ENCODE peak calls at places on chromosomes 12 and 14, in five cellular contexts. Y is stomach, Q is SK-N-SH, X is transverse colon, A is K562. R is an unnamed sample. For H3K4me1, the result is how much of the 10 kb centered on the place peaks cover.

GRCh38 chr12:106245767-106246166 is 2.1 kb downstream of the CKAP4 start:
- DNase-seq in Y (peak), X (peak), Q (no peak), A (no peak), R (peak)

GRCh38 chr14:65594153-65594881 is 181.8 kb downstream of the FUT8 start:
- DNase-seq in X (peak), Q (no peak), A (no peak), Y (peak), R (no peak)

GRCh38 chr14:104108570-104109060 is 23.1 kb downstream of the ASPG start:
- DNase-seq in Y (peak), Q (peak), A (no peak), X (peak), R (peak)

GRCh38 chr12:57735952-57736742 is 2.4 kb downstream of the AGAP2 start:
- DNase-seq in Q (peak), A (peak), Y (no peak), X (no peak), R (no peak)

GRCh38 chr12:20370841-20371240 is 2.5 kb downstream of the PDE3A start:
- DNase-seq in Q (no peak), A (no peak), X (no peak), Y (no peak), R (no peak)

GRCh38 chr12:62006076-62006732 is 254.0 kb upstream of the USP15 start:
- DNase-seq in Y (no peak), Q (peak), X (no peak), A (peak), R (no peak)

GRCh38 chr12:89135976-89136634 is 216.2 kb downstream of the DUSP6 start:
- DNase-seq in X (no peak), Q (no peak), A (no peak), Y (no peak), R (no peak)

GRCh38 chr12:30970559-30971202 is 44.1 kb downstream of the TSPAN11 start:
- DNase-seq in X (no peak), A (no peak), Q (peak), Y (no peak), R (no peak)

GRCh38 chr12:11753151-11753501 is 103.7 kb downstream of the ETV6 start:
- DNase-seq in Y (no peak), Q (no peak), A (no peak), X (peak), R (no peak)

GRCh38 chr14:93759781-93760307 is 28.4 kb downstream of the PRIMA1 start:
- DNase-seq in Q (peak), X (peak), Y (no peak), A (no peak), R (no peak)

GRCh38 chr12:26293612-26294011 is 98.2 kb downstream of the SSPN start:
- DNase-seq in Y (no peak), A (no peak), X (no peak), Q (no peak), R (no peak)

GRCh38 chr12:76312314-76312713 is 35.9 kb downstream of the BBS10 start:
- DNase-seq in Y (no peak), X (no peak), Q (no peak), A (no peak), R (no peak)

GRCh38 chr14:100142073-100143040 is 17.1 kb downstream of the DEGS2 start:
- DNase-seq in A (peak), X (peak), Q (peak), Y (peak), R (no peak)

GRCh38 chr14:71148627-71149026 is 241.4 kb downstream of the PCNX1 start:
- DNase-seq in A (no peak), Y (no peak), Q (no peak), X (no peak), R (no peak)

GRCh38 chr12:58443981-58444371 is 476.3 kb downstream of the LRIG3 start:
- DNase-seq in Q (no peak), A (no peak), X (peak), Y (no peak), R (no peak)

GRCh38 chr12:109085590-109085989 is 7.7 kb downstream of the ALKBH2 start:
- DNase-seq in Y (no peak), X (no peak), Q (no peak), A (no peak), R (no peak)

GRCh38 chr14:33794791-33795300 is 156.0 kb downstream of the EGLN3 start:
- DNase-seq in Y (no peak), X (no peak), A (no peak), Q (no peak), R (no peak)

GRCh38 chr12:22624573-22624907 is 431 bp upstream of the ETNK1 start:
- DNase-seq in Q (no peak), Y (no peak), X (no peak), A (no peak), R (no peak)

GRCh38 chr14:105494606-105494929 is 3.5 kb downstream of the TEDC1 start:
- DNase-seq in Q (no peak), Y (no peak), A (no peak), X (no peak), R (no peak)

GRCh38 chr14:105497671-105498429 is 6.8 kb downstream of the TEDC1 start:
- DNase-seq in A (no peak), Y (no peak), X (no peak), Q (no peak), R (peak)

GRCh38 chr14:105496831-105497591 is 6.0 kb downstream of the TEDC1 start:
- DNase-seq in A (no peak), Q (no peak), X (no peak), Y (no peak), R (peak)

GRCh38 chr14:105495101-105495989 is 4.3 kb downstream of the TEDC1 start:
- DNase-seq in Y (no peak), X (no peak), Q (no peak), A (no peak), R (peak)

DNA sequence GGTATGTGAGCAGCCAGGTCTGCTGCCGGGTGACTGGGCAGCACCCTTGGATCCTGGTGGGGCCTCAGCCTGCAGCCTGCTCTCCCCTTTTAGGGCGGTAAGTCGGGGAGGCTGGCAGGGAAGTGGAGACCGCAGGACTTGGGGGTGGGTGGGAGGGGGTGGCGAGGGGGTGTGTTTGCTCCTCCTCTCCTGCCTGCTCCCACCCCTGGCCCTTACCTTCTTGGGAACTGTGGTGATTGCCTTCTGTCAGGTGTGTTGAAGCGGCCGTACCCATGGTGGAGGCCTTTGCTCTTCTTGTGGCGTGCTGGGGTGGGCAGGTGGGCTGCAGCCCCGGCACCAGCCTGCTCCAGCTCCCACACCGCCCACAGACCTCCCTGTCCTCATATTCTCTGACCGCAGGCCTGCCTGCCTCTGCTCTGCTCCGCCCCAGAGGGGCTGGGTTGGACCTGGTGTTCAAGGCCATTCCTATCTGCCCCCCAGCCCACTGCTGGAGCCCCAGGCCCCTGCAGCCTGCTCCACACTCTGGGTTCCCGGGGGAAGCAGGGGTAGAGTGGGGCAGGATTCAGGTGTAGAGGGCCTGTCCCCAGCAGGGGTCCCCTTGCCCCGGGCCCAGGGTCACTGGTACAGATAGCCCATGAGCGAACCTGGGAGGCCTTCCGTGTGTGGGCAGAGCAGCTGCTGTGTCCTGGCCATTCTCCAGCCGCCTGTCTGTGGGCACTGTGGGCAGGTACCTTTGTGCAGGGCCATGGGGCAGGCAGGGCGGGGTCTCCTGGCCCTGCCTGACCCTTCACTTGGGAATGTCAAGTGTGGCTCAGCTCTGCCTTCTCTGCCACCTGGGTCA is 5.2 kb downstream of the TEDC1 start:
- DNase-seq in X (no peak), Q (no peak), A (no peak), Y (no peak), R (peak)
- TF ChIP-seq EP300 in X (no peak), Q (no peak), A (no peak), Y (no peak), R (no peak)

GRCh38 chr12:6761849-6762248 is 4.3 kb upstream of the PTMS start:
- DNase-seq in Y (no peak), A (no peak), X (no peak), Q (no peak), R (no peak)

GRCh38 chr12:6763380-6763779 is 2.8 kb upstream of the PTMS start:
- DNase-seq in Q (no peak), X (no peak), Y (no peak), A (no peak), R (no peak)

GRCh38 chr12:6765634-6766581 is at the start of gene PTMS:
- DNase-seq in Q (peak), X (peak), A (peak), Y (peak), R (peak)

GRCh38 chr12:6765048-6765633 is 1.0 kb upstream of the PTMS start:
- DNase-seq in X (no peak), Q (no peak), Y (no peak), A (peak), R (no peak)

GRCh38 chr12:6764011-6764828 is 1.9 kb upstream of the PTMS start:
- DNase-seq in A (peak), Y (peak), X (peak), Q (peak), R (peak)
- TF ChIP-seq POLR2AphosphoS5 in A (no peak), Y (peak), X (no peak), Q (peak), R (no peak)

GRCh38 chr14:61752626-61753025 is 9.6 kb upstream of the SNAPC1 start:
- DNase-seq in Q (no peak), Y (no peak), A (no peak), X (no peak), R (no peak)
- H3K4me1 ChIP-seq in Q (under half), Y (under half), A (under half), X (under half), R (under half)

GRCh38 chr12:52432559-52433207 is 1.5 kb downstream of the KRT75 start:
- DNase-seq in Y (no peak), A (no peak), Q (no peak), X (no peak), R (no peak)
- TF ChIP-seq EP300 in Y (no peak), A (no peak), Q (no peak), X (no peak), R (no peak)

DNA sequence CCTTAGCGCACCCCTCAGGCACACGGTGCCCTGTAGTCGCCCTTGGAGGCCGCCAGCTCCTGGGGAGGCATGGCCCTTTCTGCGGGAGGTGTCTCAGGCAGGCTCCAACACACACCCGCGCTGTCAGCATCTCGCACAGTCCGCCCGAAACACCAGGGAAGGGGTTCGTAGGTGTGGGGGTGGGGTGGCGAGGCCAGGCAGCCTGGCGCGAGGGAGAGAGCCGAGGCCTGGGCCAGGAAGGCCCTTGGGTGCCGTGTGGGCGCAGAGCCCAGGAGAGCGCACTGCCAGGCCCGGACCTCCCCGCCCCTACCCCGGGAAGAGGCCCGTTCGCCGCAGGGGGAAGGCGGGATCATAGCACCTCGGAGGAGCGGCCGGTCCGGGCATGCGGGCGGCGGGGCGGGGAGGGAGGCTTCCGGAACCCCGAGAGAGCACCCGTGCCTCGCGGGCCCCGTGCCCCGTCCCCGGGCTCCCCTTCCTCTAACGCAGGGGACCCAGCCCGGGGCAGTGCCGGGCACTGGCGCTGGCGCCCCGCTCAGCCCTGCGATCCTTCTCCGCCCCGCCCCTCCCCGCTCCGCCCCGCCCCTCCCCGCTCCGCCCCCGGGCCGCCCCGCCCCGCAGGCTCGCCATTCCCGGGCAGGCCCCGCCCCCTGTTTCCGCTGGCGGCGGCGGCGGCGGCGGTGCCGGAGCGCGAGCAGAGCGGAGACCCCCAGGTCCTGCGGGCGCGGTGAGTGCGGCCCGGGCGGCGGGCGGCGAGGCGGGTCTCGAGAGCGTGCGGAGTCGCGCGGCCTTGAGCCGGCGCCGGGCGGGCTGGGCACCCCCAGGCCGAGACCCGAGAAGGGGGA is at the start of gene TSPAN9:
- DNase-seq in A (peak), Q (peak), X (peak), Y (peak), R (peak)
- TF ChIP-seq POLR2AphosphoS5 in A (no peak), Q (peak), X (no peak), Y (peak), R (no peak)

DNA sequence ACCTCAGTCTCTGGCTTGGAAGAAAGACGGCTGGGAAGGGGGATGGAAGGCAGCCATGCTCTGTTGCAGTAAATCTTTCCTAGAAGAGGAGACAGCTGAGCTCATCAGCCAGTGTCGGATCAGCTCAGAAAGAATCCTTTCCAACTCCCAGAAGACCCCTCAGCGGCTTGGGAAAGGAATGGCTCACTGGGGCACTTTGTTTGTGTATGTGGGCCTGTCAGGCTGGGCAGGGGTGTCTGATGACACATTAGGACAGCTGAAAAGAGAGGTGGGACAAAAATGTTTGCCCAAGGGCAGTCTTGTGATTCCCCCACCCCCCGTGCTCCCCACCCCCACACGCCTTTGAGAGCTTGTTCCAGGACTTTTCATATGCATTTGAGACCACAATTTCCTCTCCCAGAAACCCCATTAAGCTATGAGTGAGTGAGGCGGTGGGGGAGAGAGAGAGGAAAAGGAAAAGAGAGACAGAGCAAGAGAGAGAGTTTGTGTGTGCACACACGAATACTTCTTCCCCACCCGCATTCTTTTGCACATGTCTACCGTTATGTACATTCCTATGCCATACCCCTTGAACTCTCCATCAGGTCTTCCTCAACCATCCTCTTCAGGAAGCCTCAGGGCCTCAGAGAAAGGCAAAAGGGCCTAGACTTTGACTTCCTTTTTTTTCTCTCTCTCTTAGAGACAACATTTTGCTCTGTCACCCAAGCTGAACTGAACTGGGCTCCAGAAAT is 198.9 kb downstream of the ZFP36L1 start:
- DNase-seq in X (no peak), Y (no peak), Q (no peak), A (no peak), R (peak)
- H3K4me1 ChIP-seq in X (under half), Y (under half), Q (under half), A (under half), R (under half)

DNA sequence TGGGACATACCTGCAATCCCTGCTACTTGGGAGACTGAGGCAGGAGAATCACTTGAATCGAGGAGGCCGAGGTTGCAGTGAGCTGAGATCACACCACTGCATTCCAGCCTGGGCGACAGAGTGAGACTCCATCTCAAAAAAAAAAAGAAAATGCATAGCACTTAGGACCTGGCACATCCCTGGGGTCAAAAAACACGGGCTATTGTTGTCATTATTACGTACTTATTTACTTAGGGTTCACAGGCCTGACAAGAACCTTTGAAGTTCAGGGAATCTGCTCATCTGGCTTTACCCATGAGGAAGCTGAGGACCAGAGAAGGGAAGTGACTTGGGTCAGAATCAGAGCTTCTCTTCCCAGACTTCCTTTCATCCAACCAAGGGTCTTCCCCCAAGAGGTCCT is 35.2 kb downstream of the SMUG1 start:
- DNase-seq in Q (no peak), A (no peak), X (no peak), Y (no peak), R (no peak)
- TF ChIP-seq EP300 in Q (no peak), A (no peak), X (no peak), Y (no peak), R (no peak)

GRCh38 chr14:30861200-30861599 is 13.2 kb upstream of the COCH start:
- DNase-seq in X (no peak), Q (no peak), Y (no peak), A (no peak), R (no peak)
- TF ChIP-seq POLR2AphosphoS5 in X (no peak), Q (no peak), Y (no peak), A (no peak), R (no peak)

GRCh38 chr12:6699259-6699988 is 1.2 kb downstream of the PIANP start:
- DNase-seq in X (no peak), Y (no peak), Q (no peak), A (no peak), R (peak)

GRCh38 chr12:6698352-6699046 is 2.1 kb downstream of the PIANP start:
- DNase-seq in A (no peak), Q (no peak), X (no peak), Y (no peak), R (no peak)

GRCh38 chr12:6696690-6697583 is 3.7 kb downstream of the PIANP start:
- DNase-seq in Q (no peak), A (no peak), X (no peak), Y (no peak), R (no peak)

GRCh38 chr12:6695313-6696045 is 5.1 kb downstream of the PIANP start:
- DNase-seq in Q (no peak), A (no peak), Y (no peak), X (no peak), R (no peak)

GRCh38 chr12:6697584-6698351 is 2.8 kb downstream of the PIANP start:
- DNase-seq in Y (peak), A (peak), Q (peak), X (peak), R (no peak)
- H3K4me1 ChIP-seq in Y (under half), A (under half), Q (under half), X (under half), R (under half)

GRCh38 chr14:68140111-68140741 is 320.6 kb downstream of the RAD51B start:
- DNase-seq in X (peak), A (no peak), Y (peak), Q (no peak), R (peak)
- TF ChIP-seq EP300 in X (peak), A (no peak), Y (peak), Q (peak), R (peak)